ENCODE peak calls at places on chromosome 1, in seven cellular contexts. One of them, this sample, is unnamed.

GRCh38 chr1:192311281-192311680 is 5.5 kb upstream of the RGS21 start:
- DNase-seq in iris pigment epithelial cell: peak
- DNase-seq in H7: no peak
- DNase-seq in RWPE1: peak
- DNase-seq in fibroblast of lung: peak
- DNase-seq in iPS DF 6.9: no peak
- DNase-seq in RPMI7951: no peak
- DNase-seq in this sample: peak

GRCh38 chr1:30697977-30698376 is 25.4 kb downstream of the MATN1 start:
- DNase-seq in RWPE1: peak
- DNase-seq in H7: no peak
- DNase-seq in iPS DF 6.9: no peak
- DNase-seq in RPMI7951: peak
- DNase-seq in fibroblast of lung: peak
- DNase-seq in iris pigment epithelial cell: peak
- DNase-seq in this sample: peak

GRCh38 chr1:183061194-183061593 is 38.0 kb downstream of the LAMC1 start:
- DNase-seq in fibroblast of lung: peak
- DNase-seq in RWPE1: no peak
- DNase-seq in H7: no peak
- DNase-seq in RPMI7951: no peak
- DNase-seq in iPS DF 6.9: no peak
- DNase-seq in iris pigment epithelial cell: peak
- DNase-seq in this sample: no peak

GRCh38 chr1:10795305-10796021 is 983 bp downstream of the CASZ1 start:
- DNase-seq in H7: peak
- DNase-seq in iPS DF 6.9: no peak
- DNase-seq in iris pigment epithelial cell: peak
- DNase-seq in fibroblast of lung: no peak
- DNase-seq in RPMI7951: no peak
- DNase-seq in RWPE1: no peak
- DNase-seq in this sample: no peak

GRCh38 chr1:240107058-240107684 is 15.5 kb downstream of the FMN2 start:
- DNase-seq in RPMI7951: peak
- DNase-seq in RWPE1: no peak
- DNase-seq in iris pigment epithelial cell: peak
- DNase-seq in iPS DF 6.9: no peak
- DNase-seq in H7: no peak
- DNase-seq in fibroblast of lung: peak
- DNase-seq in this sample: no peak

GRCh38 chr1:78072216-78072615 is 26.4 kb downstream of the GIPC2 start:
- DNase-seq in iPS DF 6.9: no peak
- DNase-seq in RWPE1: no peak
- DNase-seq in H7: no peak
- DNase-seq in fibroblast of lung: no peak
- DNase-seq in RPMI7951: no peak
- DNase-seq in iris pigment epithelial cell: no peak
- DNase-seq in this sample: no peak

GRCh38 chr1:53605181-53605580 is 133.8 kb downstream of the GLIS1 start:
- DNase-seq in H7: no peak
- DNase-seq in iPS DF 6.9: no peak
- DNase-seq in RWPE1: no peak
- DNase-seq in iris pigment epithelial cell: no peak
- DNase-seq in RPMI7951: no peak
- DNase-seq in fibroblast of lung: no peak
- DNase-seq in this sample: no peak

GRCh38 chr1:20711285-20712209 is 6.3 kb downstream of the KIF17 start:
- DNase-seq in RPMI7951: no peak
- DNase-seq in RWPE1: no peak
- DNase-seq in iris pigment epithelial cell: no peak
- DNase-seq in iPS DF 6.9: no peak
- DNase-seq in fibroblast of lung: no peak
- DNase-seq in H7: peak
- DNase-seq in this sample: no peak

GRCh38 chr1:171984850-171985485 is 143.7 kb downstream of the DNM3 start:
- DNase-seq in fibroblast of lung: peak
- DNase-seq in RPMI7951: peak
- DNase-seq in iris pigment epithelial cell: peak
- DNase-seq in H7: peak
- DNase-seq in iPS DF 6.9: no peak
- DNase-seq in RWPE1: peak
- DNase-seq in this sample: no peak

This sample was measured in fibroblast of the conjunctiva.